ENCODE peak calls at places on chromosome 2, in seven cellular contexts. W is uterus, J is GM12878, M is pancreas, Y is WERI-Rb-1, Q is dorsolateral prefrontal cortex, U is PC-3. A is an unnamed sample.

GRCh38 chr2:109054865-109055264 is 65.8 kb upstream of the EDAR start:
- DNase-seq in U (no peak), M (no peak), J (no peak), W (no peak), Y (no peak), Q (no peak), A (no peak)

GRCh38 chr2:129751409-129751808 is 228.1 kb upstream of the RAB6C start:
- DNase-seq in W (no peak), J (no peak), Q (no peak), U (no peak), Y (no peak), M (no peak), A (no peak)

GRCh38 chr2:238286551-238286950 is 1.9 kb downstream of the PER2 start:
- DNase-seq in M (peak; percentile 87), Q (no peak), Y (no peak), J (no peak), U (peak; percentile 73), W (peak; percentile 70), A (peak; percentile 62)

GRCh38 chr2:117854610-117855009 is 40.1 kb downstream of the DDX18 start:
- DNase-seq in Q (no peak), J (no peak), Y (no peak), W (no peak), M (no peak), U (no peak), A (no peak)

GRCh38 chr2:161352718-161353117 is 44.5 kb downstream of the PSMD14 start:
- DNase-seq in Q (no peak), W (no peak), M (no peak), U (no peak), J (no peak), Y (peak; percentile 16), A (no peak)

GRCh38 chr2:216222650-216223352 is 113.7 kb downstream of the XRCC5 start:
- DNase-seq in U (peak; percentile 36), J (peak; percentile 64), Y (peak; percentile 30), Q (no peak), M (no peak), W (no peak), A (no peak)

GRCh38 chr2:27448381-27448780 is 6.2 kb downstream of the KRTCAP3 start:
- DNase-seq in M (no peak), Q (no peak), W (no peak), Y (no peak), J (no peak), U (no peak), A (no peak)

GRCh38 chr2:179263460-179264237 is 983 bp downstream of the SESTD1 start:
- DNase-seq in M (peak; percentile 34), W (peak; percentile 33), Q (peak; percentile 56), Y (peak; percentile 33), J (no peak), U (peak; percentile 56), A (peak; percentile 51)

GRCh38 chr2:46167406-46167805 is 129.8 kb upstream of the EPAS1 start:
- DNase-seq in U (no peak), Y (no peak), W (no peak), Q (no peak), M (no peak), J (no peak), A (no peak)
- H3K27ac ChIP-seq in U (no peak overlapping the region), Y (no peak overlapping the region), W (no peak overlapping the region), Q (no peak overlapping the region), M (no peak overlapping the region), J (no peak overlapping the region), A (no peak overlapping the region)

GRCh38 chr2:73291093-73291460 is 2.3 kb downstream of the EGR4 start:
- DNase-seq in M (no peak), W (no peak), Q (no peak), J (no peak), Y (no peak), U (peak; percentile 37), A (peak; percentile 49)

GRCh38 chr2:73289304-73289703 is 4.0 kb downstream of the EGR4 start:
- DNase-seq in Y (no peak), Q (no peak), U (no peak), J (no peak), W (no peak), M (no peak), A (no peak)

GRCh38 chr2:73292316-73292905 is 937 bp downstream of the EGR4 start:
- DNase-seq in Y (peak; percentile 45), J (no peak), M (no peak), U (no peak), Q (no peak), W (no peak), A (no peak)

GRCh38 chr2:73291461-73292315 is 1.7 kb downstream of the EGR4 start:
- DNase-seq in Y (peak; percentile 87), U (no peak), W (no peak), M (no peak), Q (no peak), J (no peak), A (no peak)

GRCh38 chr2:73290049-73290839 is 3.1 kb downstream of the EGR4 start:
- DNase-seq in Q (no peak), J (no peak), M (no peak), W (no peak), Y (peak; percentile 82), U (peak; percentile 61), A (no peak)
- TF ChIP-seq CTCF in Q (peak; percentile 54), J (peak; percentile 85), M (peak; percentile 40), W (no peak), Y (peak; percentile 92), U (peak; percentile 83), A (peak; percentile 38)

DNA sequence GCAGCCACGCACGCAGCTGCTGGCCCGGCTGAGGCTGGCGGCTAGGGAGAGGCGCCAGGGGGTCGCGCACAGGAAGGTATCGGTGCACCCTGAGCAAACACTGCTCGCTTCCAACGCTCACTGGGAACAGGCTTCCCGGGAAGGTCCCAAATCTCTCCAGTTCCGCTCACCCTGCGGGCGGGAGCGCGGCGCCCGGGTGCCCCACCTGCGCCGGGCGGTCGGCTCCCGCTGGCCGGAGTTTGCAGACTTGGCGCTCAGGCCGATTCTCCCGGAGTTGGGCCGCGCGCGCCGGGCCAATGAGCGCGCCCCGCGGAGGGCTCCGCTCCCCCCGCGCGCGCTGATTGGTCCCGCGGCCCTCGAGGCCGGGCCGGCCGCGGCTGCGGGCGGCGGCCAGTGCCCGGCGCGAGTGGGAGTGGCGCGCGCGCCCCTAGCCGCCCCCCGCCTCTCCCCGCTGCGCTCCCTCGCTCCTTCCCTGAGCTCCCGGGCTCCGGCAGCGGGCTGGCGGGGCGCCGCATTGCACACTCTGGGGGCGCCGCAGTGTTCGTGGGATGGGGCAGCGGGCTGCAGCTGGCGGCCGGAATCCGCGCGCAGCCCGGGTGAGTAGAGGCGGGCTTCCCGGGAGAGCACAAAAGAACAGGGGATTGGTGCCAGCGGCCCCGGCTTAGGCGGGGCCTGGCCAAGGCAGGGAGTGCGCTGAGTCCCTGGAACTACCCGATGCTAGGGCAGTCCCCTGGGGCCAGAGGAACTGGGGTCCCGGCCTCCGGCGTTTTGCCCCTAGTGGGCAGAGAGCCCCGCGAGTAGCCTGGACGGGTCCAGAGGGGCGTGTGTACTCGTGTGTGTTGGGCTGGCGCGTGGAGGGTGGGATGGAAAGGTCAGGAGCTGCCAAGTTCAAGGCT is at the start of gene LYPD6:
- DNase-seq in Q (peak; percentile 63), M (peak; percentile 77), Y (peak; percentile 68), W (peak; percentile 51), U (peak; percentile 87), J (no peak), A (peak; percentile 78)
- H3K4me3 ChIP-seq in Q (peak within 1 kb of the TSS; percentile 73), M (peak within 1 kb of the TSS; percentile 83), Y (peak within 1 kb of the TSS; percentile 87), W (peak within 1 kb of the TSS; percentile 66), U (peak within 1 kb of the TSS; percentile 92), J (peak within 1 kb of the TSS; percentile 75), A (peak within 1 kb of the TSS; percentile 60)

GRCh38 chr2:54958717-54959371 is 91.4 kb downstream of the RTN4 start:
- DNase-seq in M (no peak), W (no peak), U (no peak), Q (no peak), Y (no peak), J (no peak), A (no peak)
- H3K27ac ChIP-seq in M (no peak overlapping the region), W (no peak overlapping the region), U (no peak overlapping the region), Q (peak overlapping the region; percentile 30), Y (no peak overlapping the region), J (no peak overlapping the region), A (no peak overlapping the region)

DNA sequence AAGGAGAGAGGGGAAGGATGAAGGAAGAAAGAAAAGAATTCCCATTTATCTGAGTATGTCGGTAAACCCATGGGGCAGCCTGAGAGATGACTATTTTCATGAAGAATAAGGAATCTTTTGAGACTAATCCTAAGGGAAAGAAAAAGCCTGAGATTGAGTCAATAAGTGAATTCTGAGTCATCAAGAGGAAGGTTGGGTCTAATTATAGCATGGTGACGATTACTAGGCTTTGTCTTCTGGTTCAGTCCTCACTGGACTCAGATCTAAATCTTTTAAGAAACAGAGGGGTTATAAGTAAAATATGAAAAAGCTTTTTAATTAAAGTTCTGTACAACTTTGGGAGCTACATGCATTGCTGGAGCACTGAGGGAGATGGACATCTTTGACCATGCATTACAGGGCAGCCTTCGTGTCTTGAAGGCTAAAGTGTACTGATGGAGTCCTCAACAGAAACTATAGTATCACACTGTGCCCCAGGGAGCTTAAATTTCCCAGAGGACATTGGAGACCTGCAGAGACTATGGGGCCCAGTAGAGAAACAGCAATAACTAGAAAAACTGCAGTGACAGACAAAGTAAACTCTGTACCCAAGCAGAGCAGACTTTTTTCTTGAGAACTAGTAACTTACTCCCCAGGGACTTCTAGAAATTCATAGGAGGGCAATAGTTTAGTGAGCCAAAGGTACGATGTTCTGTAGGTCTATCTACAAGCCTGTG is 260.9 kb downstream of the RAD51AP2 start:
- DNase-seq in J (no peak), W (no peak), U (no peak), M (no peak), Q (no peak), Y (no peak), A (no peak)
- TF ChIP-seq CTCF in J (no peak), W (no peak), U (no peak), M (no peak), Q (no peak), Y (no peak), A (no peak)

GRCh38 chr2:120346034-120346666 is at the start of gene INHBB:
- DNase-seq in J (no peak), U (peak; percentile 32), Y (peak; percentile 21), Q (no peak), M (no peak), W (no peak), A (no peak)

GRCh38 chr2:120348134-120349103 is 2.5 kb downstream of the INHBB start:
- DNase-seq in Y (no peak), W (no peak), U (peak; percentile 85), J (no peak), Q (no peak), M (no peak), A (no peak)

GRCh38 chr2:120346667-120347358 is 877 bp downstream of the INHBB start:
- DNase-seq in Q (peak; percentile 51), Y (no peak), U (no peak), J (no peak), M (no peak), W (no peak), A (no peak)

GRCh38 chr2:120349125-120349921 is 3.4 kb downstream of the INHBB start:
- DNase-seq in Q (no peak), J (no peak), U (no peak), Y (no peak), W (no peak), M (no peak), A (no peak)

GRCh38 chr2:120347387-120348010 is 1.6 kb downstream of the INHBB start:
- DNase-seq in Q (no peak), W (no peak), Y (no peak), U (no peak), J (no peak), M (no peak), A (no peak)
- H3K4me3 ChIP-seq in Q (peak overlapping the region; percentile 51), W (peak overlapping the region; percentile 27), Y (peak overlapping the region; percentile 56), U (peak overlapping the region; percentile 90), J (no peak overlapping the region), M (peak overlapping the region; percentile 34), A (no peak overlapping the region)

A was measured in adrenal gland.